ENCODE peak calls at places on chromosomes 6 and 20, in seven cellular contexts. One of them, this sample, is unnamed. For H3K36me3, the result is how much of the 10 kb centered on the place peaks cover.

GRCh38 chr6:84547341-84547794 is 217.0 kb downstream of the TBX18 start:
- DNase-seq in breast epithelium: no peak
- DNase-seq in body of pancreas: no peak
- DNase-seq in Peyer's patch: no peak
- DNase-seq in prostate gland: no peak
- DNase-seq in uterus: no peak
- DNase-seq in sigmoid colon: no peak
- DNase-seq in this sample: no peak

GRCh38 chr6:491233-491632 is 99.7 kb downstream of the IRF4 start:
- DNase-seq in sigmoid colon: no peak
- DNase-seq in body of pancreas: no peak
- DNase-seq in Peyer's patch: peak
- DNase-seq in uterus: no peak
- DNase-seq in breast epithelium: no peak
- DNase-seq in prostate gland: no peak
- DNase-seq in this sample: no peak

GRCh38 chr6:110180228-110181008 is at the start of gene CDC40:
- DNase-seq in sigmoid colon: peak
- DNase-seq in body of pancreas: peak
- DNase-seq in Peyer's patch: peak
- DNase-seq in prostate gland: peak
- DNase-seq in breast epithelium: peak
- DNase-seq in uterus: peak
- DNase-seq in this sample: peak

GRCh38 chr20:48656661-48657211 is 171.1 kb downstream of the PREX1 start:
- DNase-seq in breast epithelium: no peak
- DNase-seq in prostate gland: no peak
- DNase-seq in body of pancreas: no peak
- DNase-seq in Peyer's patch: no peak
- DNase-seq in uterus: no peak
- DNase-seq in sigmoid colon: no peak
- DNase-seq in this sample: no peak

GRCh38 chr6:3714111-3714510 is 37.4 kb downstream of the PXDC1 start:
- DNase-seq in uterus: no peak
- DNase-seq in sigmoid colon: no peak
- DNase-seq in breast epithelium: no peak
- DNase-seq in prostate gland: no peak
- DNase-seq in Peyer's patch: no peak
- DNase-seq in body of pancreas: no peak
- DNase-seq in this sample: no peak

GRCh38 chr6:170167657-170168159 is 123.2 kb downstream of the DLL1 start:
- DNase-seq in prostate gland: no peak
- DNase-seq in body of pancreas: peak
- DNase-seq in Peyer's patch: no peak
- DNase-seq in sigmoid colon: peak
- DNase-seq in uterus: no peak
- DNase-seq in breast epithelium: no peak
- DNase-seq in this sample: no peak

GRCh38 chr20:37504404-37505096 is 16.5 kb upstream of the NNAT start:
- DNase-seq in breast epithelium: no peak
- DNase-seq in body of pancreas: no peak
- DNase-seq in Peyer's patch: no peak
- DNase-seq in sigmoid colon: peak
- DNase-seq in uterus: no peak
- DNase-seq in prostate gland: no peak
- DNase-seq in this sample: no peak

GRCh38 chr20:54086444-54087134 is 16.2 kb upstream of the BCAS1 start:
- DNase-seq in breast epithelium: no peak
- DNase-seq in uterus: no peak
- DNase-seq in Peyer's patch: no peak
- DNase-seq in sigmoid colon: no peak
- DNase-seq in body of pancreas: no peak
- DNase-seq in prostate gland: peak
- DNase-seq in this sample: no peak

GRCh38 chr6:75757295-75757694 is 8.3 kb downstream of the MYO6 start:
- DNase-seq in body of pancreas: no peak
- DNase-seq in breast epithelium: no peak
- DNase-seq in sigmoid colon: no peak
- DNase-seq in Peyer's patch: no peak
- DNase-seq in uterus: no peak
- DNase-seq in prostate gland: no peak
- DNase-seq in this sample: no peak

GRCh38 chr20:23652371-23652770 is 14.6 kb upstream of the CST3 start:
- DNase-seq in body of pancreas: no peak
- DNase-seq in uterus: no peak
- DNase-seq in prostate gland: no peak
- DNase-seq in Peyer's patch: no peak
- DNase-seq in sigmoid colon: no peak
- DNase-seq in breast epithelium: no peak
- DNase-seq in this sample: no peak

GRCh38 chr6:44251576-44252524 is 4.9 kb downstream of the HSP90AB1 start:
- DNase-seq in breast epithelium: no peak
- DNase-seq in uterus: no peak
- DNase-seq in Peyer's patch: no peak
- DNase-seq in body of pancreas: no peak
- DNase-seq in prostate gland: no peak
- DNase-seq in sigmoid colon: no peak
- DNase-seq in this sample: no peak

GRCh38 chr20:63612276-63612931 is 14.5 kb downstream of the GMEB2 start:
- DNase-seq in sigmoid colon: no peak
- DNase-seq in uterus: no peak
- DNase-seq in prostate gland: no peak
- DNase-seq in body of pancreas: no peak
- DNase-seq in breast epithelium: no peak
- DNase-seq in Peyer's patch: no peak
- DNase-seq in this sample: no peak

GRCh38 chr20:36549942-36550796 is 8.8 kb downstream of the MYL9 start:
- DNase-seq in breast epithelium: no peak
- DNase-seq in sigmoid colon: peak
- DNase-seq in Peyer's patch: no peak
- DNase-seq in uterus: peak
- DNase-seq in prostate gland: no peak
- DNase-seq in body of pancreas: no peak
- DNase-seq in this sample: no peak

GRCh38 chr20:14860410-14860814 is 523.0 kb upstream of the FLRT3 start:
- DNase-seq in breast epithelium: no peak
- DNase-seq in Peyer's patch: no peak
- DNase-seq in prostate gland: no peak
- DNase-seq in sigmoid colon: no peak
- DNase-seq in uterus: peak
- DNase-seq in body of pancreas: no peak
- DNase-seq in this sample: no peak

GRCh38 chr6:90284236-90284744 is 12.4 kb downstream of the BACH2 start:
- DNase-seq in Peyer's patch: no peak
- DNase-seq in sigmoid colon: no peak
- DNase-seq in prostate gland: no peak
- DNase-seq in uterus: peak
- DNase-seq in breast epithelium: no peak
- DNase-seq in body of pancreas: no peak
- DNase-seq in this sample: peak

GRCh38 chr20:11553603-11554002 is 364.1 kb upstream of the BTBD3 start:
- DNase-seq in breast epithelium: no peak
- DNase-seq in uterus: no peak
- DNase-seq in prostate gland: no peak
- DNase-seq in Peyer's patch: no peak
- DNase-seq in sigmoid colon: no peak
- DNase-seq in body of pancreas: no peak
- DNase-seq in this sample: no peak

GRCh38 chr6:20658053-20658452 is 123.8 kb downstream of the CDKAL1 start:
- DNase-seq in breast epithelium: no peak
- DNase-seq in Peyer's patch: no peak
- DNase-seq in uterus: no peak
- DNase-seq in body of pancreas: no peak
- DNase-seq in sigmoid colon: no peak
- DNase-seq in prostate gland: no peak
- DNase-seq in this sample: no peak

GRCh38 chr20:22568872-22569344 is 15.5 kb downstream of the FOXA2 start:
- DNase-seq in uterus: no peak
- DNase-seq in sigmoid colon: no peak
- DNase-seq in body of pancreas: peak
- DNase-seq in prostate gland: no peak
- DNase-seq in Peyer's patch: no peak
- DNase-seq in breast epithelium: no peak
- DNase-seq in this sample: no peak

GRCh38 chr20:21361266-21361665 is 36.1 kb downstream of the NKX2-4 start:
- DNase-seq in breast epithelium: no peak
- DNase-seq in prostate gland: no peak
- DNase-seq in body of pancreas: no peak
- DNase-seq in uterus: no peak
- DNase-seq in Peyer's patch: no peak
- DNase-seq in sigmoid colon: no peak
- DNase-seq in this sample: no peak
- H3K36me3 ChIP-seq in breast epithelium: under half
- H3K36me3 ChIP-seq in prostate gland: under half
- H3K36me3 ChIP-seq in body of pancreas: under half
- H3K36me3 ChIP-seq in uterus: under half
- H3K36me3 ChIP-seq in Peyer's patch: under half
- H3K36me3 ChIP-seq in sigmoid colon: under half
- H3K36me3 ChIP-seq in this sample: under half

DNA sequence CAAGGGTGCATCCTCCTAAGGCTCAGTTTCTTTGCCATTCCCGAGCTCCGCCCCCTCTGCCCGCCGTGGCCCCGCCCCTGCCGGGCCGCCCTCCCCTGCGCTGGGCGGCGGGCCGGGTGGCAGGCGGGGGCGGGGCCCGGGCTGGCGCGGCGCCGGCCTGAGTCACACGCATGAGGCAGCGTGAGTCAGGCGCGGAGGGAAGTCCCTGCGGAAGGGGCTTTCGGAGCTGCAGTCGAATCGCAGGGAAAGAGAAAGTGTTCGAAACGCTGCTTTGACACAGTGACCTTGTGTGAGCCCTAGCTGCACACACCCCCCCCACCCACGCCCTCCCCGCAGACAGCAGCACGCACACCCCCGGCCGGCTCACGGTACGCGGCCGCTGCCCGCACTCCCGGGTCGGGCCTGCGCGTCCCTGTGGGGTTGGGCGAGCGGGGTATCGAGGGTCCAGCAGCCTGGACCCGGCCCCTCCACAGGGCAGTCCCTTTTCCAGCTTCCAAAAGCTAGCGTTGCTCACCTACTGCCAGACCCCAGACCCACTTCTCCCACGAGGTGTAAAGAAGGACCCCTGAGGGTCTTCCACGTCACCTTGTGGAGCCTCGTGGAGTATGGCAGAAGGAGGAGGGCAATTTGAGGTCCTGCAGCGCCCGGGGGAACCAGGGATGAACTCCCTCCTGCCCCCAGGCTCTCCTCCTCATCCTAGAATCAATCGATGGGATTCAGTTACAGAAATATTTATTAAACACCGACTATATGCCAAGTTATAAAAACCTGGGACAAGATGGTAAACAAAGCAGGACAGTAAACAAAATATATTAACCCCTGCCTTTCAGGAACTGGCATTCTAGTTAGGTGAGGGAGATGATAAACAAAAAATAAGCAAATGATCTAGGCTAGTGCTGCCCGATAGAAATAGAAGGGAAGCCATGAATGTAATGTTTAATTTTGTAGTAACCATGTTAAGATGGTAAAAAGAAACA is 12.4 kb upstream of the HMGA1 start:
- DNase-seq in sigmoid colon: peak
- DNase-seq in prostate gland: peak
- DNase-seq in Peyer's patch: peak
- DNase-seq in breast epithelium: peak
- DNase-seq in body of pancreas: peak
- DNase-seq in uterus: peak
- DNase-seq in this sample: peak
- TF ChIP-seq POLR2A in sigmoid colon: peak
- TF ChIP-seq POLR2A in prostate gland: peak
- TF ChIP-seq POLR2A in Peyer's patch: peak
- TF ChIP-seq POLR2A in breast epithelium: no peak
- TF ChIP-seq POLR2A in body of pancreas: peak
- TF ChIP-seq POLR2A in uterus: peak
- TF ChIP-seq POLR2A in this sample: peak

DNA sequence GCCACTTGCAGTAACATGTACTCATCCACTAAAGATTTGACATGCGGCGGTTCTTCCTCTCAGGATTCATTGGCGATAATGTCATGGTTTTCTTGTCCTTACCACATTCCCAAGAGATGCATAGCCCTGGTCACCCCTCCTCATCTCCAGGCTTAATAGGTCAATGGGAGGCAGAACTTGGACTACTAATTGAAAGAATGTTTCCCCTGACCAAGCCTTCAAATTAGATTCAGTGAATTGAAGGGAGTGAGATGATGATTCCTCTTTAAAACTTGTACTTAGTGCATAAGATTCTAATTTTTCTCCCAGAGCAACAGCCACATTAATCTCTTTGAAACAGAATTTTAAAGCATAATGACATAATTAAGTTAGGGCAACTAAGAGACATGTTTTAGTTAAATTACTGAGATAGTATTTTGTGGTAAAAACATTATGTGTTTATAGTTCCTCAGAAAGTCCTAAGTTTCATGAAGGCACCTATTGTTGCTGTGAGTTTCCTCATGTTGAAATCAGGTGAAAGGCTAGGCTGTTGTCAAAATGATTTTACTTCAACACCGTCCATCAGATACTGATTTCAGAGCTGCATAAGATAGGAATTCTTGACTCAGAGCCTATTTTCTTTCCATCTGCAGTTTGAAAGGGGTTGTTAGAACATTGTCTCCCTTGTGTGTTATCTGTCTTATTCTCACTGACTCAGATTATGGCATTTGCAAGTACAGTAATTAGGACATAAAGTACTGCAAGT is 48.5 kb downstream of the STK4 start:
- DNase-seq in breast epithelium: no peak
- DNase-seq in sigmoid colon: no peak
- DNase-seq in body of pancreas: no peak
- DNase-seq in prostate gland: no peak
- DNase-seq in uterus: no peak
- DNase-seq in Peyer's patch: no peak
- DNase-seq in this sample: no peak
- H3K36me3 ChIP-seq in breast epithelium: under half
- H3K36me3 ChIP-seq in sigmoid colon: under half
- H3K36me3 ChIP-seq in body of pancreas: under half
- H3K36me3 ChIP-seq in prostate gland: under half
- H3K36me3 ChIP-seq in uterus: under half
- H3K36me3 ChIP-seq in Peyer's patch: under half
- H3K36me3 ChIP-seq in this sample: under half

GRCh38 chr6:42674780-42675179 is 47.6 kb downstream of the PRPH2 start:
- DNase-seq in body of pancreas: no peak
- DNase-seq in Peyer's patch: no peak
- DNase-seq in sigmoid colon: no peak
- DNase-seq in uterus: no peak
- DNase-seq in breast epithelium: no peak
- DNase-seq in prostate gland: no peak
- DNase-seq in this sample: no peak
- TF ChIP-seq POLR2A in body of pancreas: no peak
- TF ChIP-seq POLR2A in Peyer's patch: no peak
- TF ChIP-seq POLR2A in sigmoid colon: no peak
- TF ChIP-seq POLR2A in uterus: no peak
- TF ChIP-seq POLR2A in breast epithelium: no peak
- TF ChIP-seq POLR2A in prostate gland: no peak
- TF ChIP-seq POLR2A in this sample: no peak

This sample was measured in ovary.